ENCODE peak calls at places on chromosomes 6 and 20, in seven cellular contexts. L is prostate gland, N is neuronal stem cell, H is Panc1, G is HepG2, Q is cardiac muscle cell, D is heart left ventricle. Y is an unnamed sample. For H3K36me3, the result is how much of the 10 kb centered on the place peaks cover.

GRCh38 chr6:143805832-143806281 is 37.3 kb upstream of the LTV1 start:
- DNase-seq in L (no peak), H (no peak), Q (no peak), N (no peak), G (no peak), D (no peak), Y (no peak)

GRCh38 chr6:123215211-123215610 is 219.2 kb downstream of the CLVS2 start:
- DNase-seq in L (no peak), Q (no peak), D (no peak), H (no peak), N (no peak), G (no peak), Y (no peak)

GRCh38 chr6:30158475-30159025 is 2.5 kb downstream of the TRIM10 start:
- DNase-seq in H (no peak), N (no peak), G (no peak), D (no peak), L (no peak), Q (no peak), Y (no peak)

GRCh38 chr20:50297498-50298348 is 107.1 kb downstream of the CEBPB start:
- DNase-seq in D (no peak), H (no peak), N (no peak), L (no peak), Q (no peak), G (no peak), Y (no peak)

GRCh38 chr20:40582531-40582930 is 106.5 kb downstream of the MAFB start:
- DNase-seq in D (no peak), Q (no peak), N (no peak), H (no peak), L (no peak), G (peak), Y (no peak)

GRCh38 chr6:38671885-38672467 is 31.0 kb downstream of the GLO1 start:
- DNase-seq in N (peak), L (peak), D (no peak), G (peak), Q (peak), H (peak), Y (peak)

GRCh38 chr20:47305667-47306066 is 50.8 kb downstream of the ZMYND8 start:
- DNase-seq in Q (no peak), N (no peak), D (no peak), H (no peak), L (no peak), G (no peak), Y (no peak)

GRCh38 chr6:112331306-112331705 is 15.8 kb upstream of the RFPL4B start:
- DNase-seq in L (no peak), Q (no peak), D (no peak), N (no peak), G (no peak), H (no peak), Y (no peak)

GRCh38 chr6:4599924-4600323 is 176.3 kb upstream of the CDYL start:
- DNase-seq in H (no peak), Q (peak), L (no peak), N (no peak), G (peak), D (no peak), Y (no peak)

GRCh38 chr6:44667668-44668390 is 280.3 kb downstream of the CDC5L start:
- DNase-seq in H (peak), G (peak), L (no peak), Q (peak), D (no peak), N (no peak), Y (peak)

GRCh38 chr20:23928788-23929187 is 49.2 kb upstream of the CST5 start:
- DNase-seq in G (no peak), L (no peak), N (no peak), H (no peak), Q (no peak), D (no peak), Y (no peak)

GRCh38 chr6:31462964-31463940 is 34.7 kb upstream of the MICB start:
- DNase-seq in G (peak), Q (peak), L (peak), D (peak), N (peak), H (no peak), Y (peak)

GRCh38 chr6:160734627-160735026 is 32.6 kb downstream of the PLG start:
- DNase-seq in L (no peak), Q (no peak), D (no peak), H (no peak), N (no peak), G (no peak), Y (no peak)

GRCh38 chr20:53643031-53643832 is 49.6 kb upstream of the ZNF217 start:
- DNase-seq in D (no peak), N (no peak), G (no peak), Q (no peak), L (peak), H (no peak), Y (no peak)

GRCh38 chr6:84763397-84764331 is 734 bp downstream of the TBX18 start:
- DNase-seq in Q (peak), H (peak), N (no peak), G (no peak), D (peak), L (no peak), Y (no peak)

GRCh38 chr20:1212607-1213396 is 9.5 kb downstream of the C20orf202 start:
- DNase-seq in D (peak), Q (peak), G (peak), H (peak), N (peak), L (peak), Y (peak)

GRCh38 chr6:71476371-71476770 is 187.8 kb downstream of the OGFRL1 start:
- DNase-seq in N (no peak), G (no peak), D (no peak), H (no peak), Q (no peak), L (no peak), Y (no peak)

DNA sequence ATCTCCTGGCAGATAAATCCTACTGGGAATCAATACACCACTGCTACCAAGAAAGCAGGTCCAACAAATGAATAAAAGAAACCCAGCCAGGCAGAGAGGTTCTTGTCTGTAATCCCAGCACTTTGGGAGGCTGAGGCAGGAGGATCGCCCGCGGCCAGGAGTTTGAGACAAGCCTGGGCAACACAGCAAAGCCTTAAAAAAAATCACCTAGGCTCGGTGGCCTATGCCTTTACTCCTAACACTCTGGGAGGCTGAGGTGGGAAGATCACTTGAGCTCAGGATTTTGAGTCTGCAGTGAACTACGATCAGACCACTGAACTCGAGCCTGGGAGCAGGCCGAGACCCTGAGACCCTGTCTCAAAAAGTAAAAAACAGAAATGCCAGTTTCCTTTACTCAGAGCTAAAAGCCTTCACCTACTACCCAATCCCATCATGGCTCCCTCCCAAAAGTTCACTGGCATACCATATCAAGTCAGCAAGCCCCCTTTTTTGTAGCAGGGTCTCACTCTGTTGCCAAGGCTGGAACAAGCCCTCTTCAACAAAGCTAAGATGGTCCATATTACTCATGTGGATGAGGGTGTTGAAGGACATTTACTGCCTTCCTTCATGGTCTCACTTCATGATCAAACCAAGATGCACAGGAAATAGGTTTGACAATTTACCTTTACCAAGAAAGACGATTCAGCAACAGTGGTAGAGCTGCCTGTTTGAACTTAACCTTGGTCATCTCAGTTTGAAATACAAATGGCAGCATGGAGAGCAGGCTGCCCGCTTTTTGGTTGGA is 5.3 kb downstream of the SNX5 start:
- DNase-seq in N (no peak), D (no peak), L (no peak), H (no peak), Q (no peak), G (no peak), Y (no peak)
- H3K36me3 ChIP-seq in N (half or more), D (under half), L (under half), H (under half), Q (under half), G (under half), Y (under half)

DNA sequence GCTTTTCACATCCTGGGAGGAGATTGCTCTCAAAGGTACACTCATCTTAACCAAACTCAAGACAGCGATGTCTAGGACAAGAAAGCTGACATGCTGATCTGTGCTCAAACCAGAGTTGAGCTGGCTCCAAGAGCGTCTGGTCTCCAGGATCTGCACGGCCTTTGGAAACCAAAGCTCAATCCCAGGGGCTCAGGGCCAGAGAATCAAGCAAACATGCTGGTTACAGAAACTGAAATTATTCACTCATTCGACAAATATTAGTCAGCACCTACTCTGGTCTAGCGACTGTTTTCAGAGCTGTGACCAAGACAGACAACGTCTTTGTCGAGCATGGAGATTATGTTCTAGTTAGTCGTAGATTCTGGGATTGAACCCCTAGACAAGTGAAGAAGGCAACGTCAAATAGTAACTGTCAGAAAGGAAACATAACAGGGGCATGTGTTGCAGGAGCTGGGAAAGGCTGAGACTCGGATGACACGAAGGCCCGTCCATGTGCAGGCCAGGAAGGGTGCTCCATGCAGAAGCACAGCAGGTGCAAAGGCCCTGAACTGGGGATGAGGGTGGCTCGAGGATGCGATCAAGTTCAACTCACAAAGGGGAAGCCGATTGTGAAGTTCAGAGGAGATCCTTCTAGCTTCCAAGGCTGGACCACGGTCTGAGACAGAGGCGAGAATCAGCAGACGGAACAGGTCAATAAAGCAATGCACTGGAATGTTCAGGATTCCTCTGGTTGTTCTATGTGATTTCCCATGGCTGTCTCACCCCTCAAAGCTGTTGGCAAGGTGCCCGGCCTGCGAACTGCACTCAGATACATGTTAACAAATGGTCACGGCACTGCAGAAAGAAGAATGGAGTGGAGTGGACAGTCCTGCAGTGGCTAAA is 12.5 kb upstream of the PCK1 start:
- DNase-seq in Q (peak), D (no peak), N (no peak), L (no peak), H (no peak), G (no peak), Y (no peak)
- H3K27ac ChIP-seq in Q (no peak), D (no peak), N (no peak), L (no peak), H (no peak), G (no peak), Y (no peak)

DNA sequence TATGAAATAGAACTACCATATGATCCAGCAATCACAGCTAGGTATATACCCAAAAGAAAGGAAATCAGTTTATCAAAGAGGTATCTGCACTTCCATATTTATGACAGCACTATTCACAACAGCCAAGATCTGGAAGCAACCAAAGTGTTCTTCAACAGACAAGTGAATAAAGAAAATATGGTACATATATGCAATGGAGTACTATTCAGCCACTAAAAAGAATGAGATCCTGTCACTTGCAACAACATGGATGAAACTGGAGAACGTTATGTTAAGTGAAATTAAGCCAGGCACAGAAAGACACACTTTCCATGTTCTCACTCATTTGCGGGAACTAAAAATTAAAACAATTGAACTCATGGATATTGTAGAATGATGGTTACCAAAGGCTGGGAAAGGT is 15.3 kb downstream of the PCNA start:
- DNase-seq in Q (no peak), G (no peak), H (no peak), D (no peak), L (no peak), N (no peak), Y (no peak)
- H3K36me3 ChIP-seq in Q (half or more), G (under half), H (under half), D (half or more), L (under half), N (half or more), Y (under half)

GRCh38 chr6:135088232-135088760 is 33.7 kb upstream of the HBS1L start:
- DNase-seq in L (no peak), Q (no peak), G (no peak), N (no peak), D (no peak), H (no peak), Y (no peak)
- H3K27ac ChIP-seq in L (no peak), Q (no peak), G (no peak), N (no peak), D (no peak), H (no peak), Y (no peak)

GRCh38 chr20:31550099-31550498 is 35.9 kb downstream of the HM13 start:
- DNase-seq in N (no peak), D (no peak), G (no peak), L (no peak), Q (no peak), H (no peak), Y (no peak)
- H3K36me3 ChIP-seq in N (half or more), D (half or more), G (under half), L (under half), Q (under half), H (under half), Y (under half)

GRCh38 chr6:90136850-90137249 is 159.8 kb downstream of the BACH2 start:
- DNase-seq in D (no peak), L (no peak), H (no peak), N (no peak), G (no peak), Q (no peak), Y (no peak)
- H3K27ac ChIP-seq in D (no peak), L (no peak), H (no peak), N (no peak), G (no peak), Q (no peak), Y (no peak)

DNA sequence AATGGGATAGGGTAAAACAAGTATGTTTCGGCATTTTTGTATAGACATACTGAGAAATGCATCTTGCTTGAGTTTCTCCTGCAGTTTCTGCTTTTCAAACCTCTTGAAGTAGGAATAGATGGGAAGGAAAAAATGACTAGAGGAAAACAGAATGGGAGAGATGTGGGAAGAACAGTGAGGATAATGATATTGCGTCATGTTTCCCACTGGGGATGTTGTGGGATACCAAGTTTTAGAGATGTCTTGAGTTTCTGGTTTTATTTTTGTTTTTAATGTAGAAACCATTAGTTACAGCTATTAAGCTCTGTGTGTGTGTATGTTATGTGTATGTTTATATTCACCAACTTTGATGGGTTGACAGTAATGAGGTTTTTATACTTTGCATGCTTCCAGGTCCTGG is 24.6 kb downstream of the POLH start:
- DNase-seq in G (no peak), L (no peak), Q (no peak), D (no peak), H (no peak), N (no peak), Y (no peak)
- H3K36me3 ChIP-seq in G (under half), L (under half), Q (under half), D (half or more), H (under half), N (half or more), Y (under half)

DNA sequence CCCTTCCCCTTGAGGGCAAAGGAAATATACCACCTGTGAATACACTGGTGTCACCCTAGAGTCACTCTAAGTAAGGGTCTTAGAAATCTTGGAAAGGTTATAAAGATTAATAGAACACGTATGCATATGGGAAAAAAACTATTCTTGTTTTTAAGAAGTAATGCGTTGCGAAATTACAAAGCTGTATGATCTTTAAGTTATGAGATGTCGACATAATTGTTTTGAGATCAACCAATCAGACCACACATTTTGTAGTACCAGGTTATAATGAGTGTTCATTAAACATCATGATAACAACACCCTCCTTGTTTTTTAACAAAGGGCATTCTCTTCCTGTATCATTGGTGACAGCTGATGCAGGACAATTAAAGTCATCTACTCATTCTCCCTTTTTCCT is 36.8 kb downstream of the PRDM1 start:
- DNase-seq in Q (no peak), H (no peak), G (no peak), D (no peak), L (no peak), N (no peak), Y (no peak)
- H3K27ac ChIP-seq in Q (no peak), H (no peak), G (no peak), D (no peak), L (no peak), N (no peak), Y (no peak)

GRCh38 chr20:17940447-17940971 is 28.1 kb downstream of the SNX5 start:
- DNase-seq in D (no peak), H (no peak), G (no peak), Q (no peak), N (no peak), L (no peak), Y (no peak)
- H3K36me3 ChIP-seq in D (half or more), H (under half), G (under half), Q (under half), N (half or more), L (under half), Y (under half)